ENCODE peak calls at places on chromosomes 3 and 15, in four cellular contexts. T is upper lobe of right lung, Z is astrocyte of the cerebellum, P is left ventricle myocardium inferior. N is an unnamed sample.

GRCh38 chr3:184774996-184775715 is 36.8 kb upstream of the VPS8 start:
- DNase-seq in T (peak), Z (no peak), P (no peak), N (no peak)

GRCh38 chr15:88574646-88575045 is 28.2 kb upstream of the DET1 start:
- DNase-seq in T (no peak), Z (no peak), P (no peak), N (no peak)

GRCh38 chr3:24160424-24160823 is 215.3 kb downstream of the NR1D2 start:
- DNase-seq in T (no peak), Z (peak), P (no peak), N (no peak)

GRCh38 chr3:190003730-190004129 is 117.0 kb downstream of the P3H2 start:
- DNase-seq in T (no peak), Z (peak), P (no peak), N (no peak)

GRCh38 chr3:192275741-192276355 is 451.5 kb downstream of the FGF12 start:
- DNase-seq in T (no peak), Z (no peak), P (no peak), N (no peak)

GRCh38 chr3:171028779-171029232 is 2.3 kb upstream of the SLC2A2 start:
- DNase-seq in T (no peak), Z (peak), P (no peak), N (no peak)

GRCh38 chr3:125110876-125111480 is 55.2 kb upstream of the HEG1 start:
- DNase-seq in T (no peak), Z (no peak), P (no peak), N (no peak)

GRCh38 chr3:28406241-28406640 is 57.6 kb upstream of the AZI2 start:
- DNase-seq in T (no peak), Z (no peak), P (no peak), N (no peak)

GRCh38 chr3:46812237-46812791 is 50.9 kb downstream of the MYL3 start:
- DNase-seq in T (peak), Z (no peak), P (peak), N (peak)

GRCh38 chr3:72639736-72640135 is 208.5 kb downstream of the SHQ1 start:
- DNase-seq in T (no peak), Z (no peak), P (no peak), N (no peak)

GRCh38 chr3:157767602-157768001 is 264.4 kb upstream of the VEPH1 start:
- DNase-seq in T (no peak), Z (no peak), P (no peak), N (no peak)

GRCh38 chr3:128508852-128509251 is 15.9 kb upstream of the GATA2 start:
- DNase-seq in T (no peak), Z (no peak), P (no peak), N (no peak)

GRCh38 chr15:84398763-84399701 is 163.5 kb downstream of the GOLGA6L4 start:
- DNase-seq in T (peak), Z (no peak), P (no peak), N (no peak)

GRCh38 chr3:189361103-189361835 is 189.5 kb downstream of the TPRG1 start:
- DNase-seq in T (no peak), Z (no peak), P (no peak), N (no peak)

GRCh38 chr3:161991901-161992300 is 495.3 kb downstream of the OTOL1 start:
- DNase-seq in T (no peak), Z (no peak), P (no peak), N (no peak)

GRCh38 chr15:40755821-40756220 is 767 bp upstream of the RMDN3 start:
- DNase-seq in T (no peak), Z (no peak), P (no peak), N (no peak)

GRCh38 chr3:170476291-170476690 is 57.6 kb downstream of the CLDN11 start:
- DNase-seq in T (no peak), Z (no peak), P (no peak), N (no peak)

GRCh38 chr3:171309906-171310359 is 150.3 kb downstream of the TNIK start:
- DNase-seq in T (no peak), Z (no peak), P (no peak), N (no peak)

GRCh38 chr3:142888484-142889262 is at the start of gene PCOLCE2:
- DNase-seq in T (peak), Z (no peak), P (peak), N (peak)

GRCh38 chr15:45690581-45691260 is 55.9 kb downstream of the SQOR start:
- DNase-seq in T (no peak), Z (no peak), P (no peak), N (no peak)

GRCh38 chr3:123705886-123706285 is 121.0 kb upstream of the HACD2 start:
- DNase-seq in T (no peak), Z (no peak), P (no peak), N (no peak)

GRCh38 chr3:123696796-123697195 is 111.9 kb upstream of the HACD2 start:
- DNase-seq in T (no peak), Z (no peak), P (no peak), N (no peak)

GRCh38 chr3:123698813-123699212 is 114.0 kb upstream of the HACD2 start:
- DNase-seq in T (no peak), Z (no peak), P (no peak), N (no peak)

GRCh38 chr3:123702720-123703119 is 117.9 kb upstream of the HACD2 start:
- DNase-seq in T (no peak), Z (no peak), P (no peak), N (no peak)

DNA sequence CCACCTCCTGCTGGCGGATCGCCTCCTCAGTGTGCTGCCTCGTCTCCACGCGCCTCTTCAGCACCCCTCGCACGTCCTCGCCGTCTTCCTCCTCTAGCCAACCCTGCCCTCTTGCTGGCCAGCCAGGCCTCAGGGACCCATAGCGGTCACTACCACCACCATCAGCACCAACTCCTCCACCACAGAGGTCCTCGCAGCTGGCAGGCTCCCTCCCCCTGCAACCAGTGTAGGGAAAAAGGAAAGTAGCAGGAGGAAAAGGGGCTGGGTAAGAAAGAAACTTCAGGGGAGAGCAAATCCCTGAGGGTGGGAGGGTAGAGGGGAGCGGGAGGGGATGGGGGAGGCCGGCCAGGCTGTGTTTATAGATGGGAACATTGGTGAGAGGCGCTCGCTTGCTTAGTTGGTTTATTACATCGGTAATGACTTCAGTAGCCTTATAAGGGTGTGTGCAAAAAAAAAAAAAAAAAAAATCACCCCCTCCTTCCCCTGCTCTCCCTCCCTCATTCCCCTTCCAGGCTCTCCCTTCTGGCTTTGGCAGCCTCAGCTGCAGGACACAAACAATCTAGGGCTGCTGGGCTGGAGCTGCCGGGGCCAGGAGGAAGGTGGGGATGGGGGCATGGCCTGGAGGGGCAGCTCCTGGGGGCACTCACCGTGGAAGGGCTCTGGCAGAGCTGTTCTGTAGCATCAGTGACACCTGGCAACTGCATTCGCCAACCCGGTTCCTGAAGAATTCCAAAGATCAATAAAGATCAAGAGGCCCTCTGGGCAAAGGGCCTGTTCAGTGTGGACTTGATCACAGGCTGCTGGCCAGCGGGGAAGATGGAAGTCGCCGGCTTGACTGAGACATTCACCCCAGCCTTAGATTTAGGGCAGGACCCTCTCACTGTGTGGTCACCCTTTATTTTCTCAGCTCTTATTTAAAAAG is 116.2 kb upstream of the HACD2 start:
- DNase-seq in T (no peak), Z (no peak), P (no peak), N (no peak)
- H3K4me3 ChIP-seq in T (peak), Z (no peak), P (peak), N (no peak)

DNA sequence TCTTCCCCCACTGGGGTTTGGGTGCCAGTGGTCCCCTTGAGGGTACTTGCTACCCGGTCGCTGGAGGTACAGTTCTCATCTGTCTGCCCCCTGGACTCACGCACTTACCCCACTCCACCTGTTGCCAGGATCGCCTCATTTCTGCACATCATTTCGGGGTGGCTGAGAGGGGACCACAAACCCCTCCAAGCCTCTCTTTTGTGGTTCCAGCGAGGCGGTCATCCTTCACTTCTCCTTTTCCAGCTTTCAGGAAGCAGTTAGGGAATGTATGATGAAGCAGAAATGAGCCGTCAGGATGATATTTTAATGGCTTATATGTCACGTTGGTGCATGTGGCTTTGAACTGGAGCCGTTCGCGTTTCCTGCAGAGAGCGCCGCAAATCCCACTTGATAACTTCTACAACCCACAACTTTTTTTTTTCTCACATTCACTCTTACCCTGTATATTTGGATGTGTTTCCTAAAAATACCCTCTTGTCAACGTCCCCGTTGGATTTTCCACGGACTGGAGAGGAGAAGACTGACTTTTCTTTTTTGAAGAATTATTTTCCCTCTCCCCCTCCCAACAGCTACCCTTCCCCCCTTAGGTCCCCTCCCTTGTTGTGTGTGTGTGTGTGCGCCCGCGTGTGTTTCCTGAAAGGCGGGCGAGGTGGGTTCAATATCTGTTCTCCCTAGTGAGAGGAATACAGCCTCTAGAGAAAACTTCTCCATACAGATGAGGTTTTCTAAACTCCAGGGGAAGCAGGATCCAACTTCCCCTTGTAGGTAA is at the start of gene ZIC4:
- DNase-seq in T (no peak), Z (no peak), P (no peak), N (no peak)
- H3K4me3 ChIP-seq in T (no peak), Z (peak), P (no peak), N (no peak)

DNA sequence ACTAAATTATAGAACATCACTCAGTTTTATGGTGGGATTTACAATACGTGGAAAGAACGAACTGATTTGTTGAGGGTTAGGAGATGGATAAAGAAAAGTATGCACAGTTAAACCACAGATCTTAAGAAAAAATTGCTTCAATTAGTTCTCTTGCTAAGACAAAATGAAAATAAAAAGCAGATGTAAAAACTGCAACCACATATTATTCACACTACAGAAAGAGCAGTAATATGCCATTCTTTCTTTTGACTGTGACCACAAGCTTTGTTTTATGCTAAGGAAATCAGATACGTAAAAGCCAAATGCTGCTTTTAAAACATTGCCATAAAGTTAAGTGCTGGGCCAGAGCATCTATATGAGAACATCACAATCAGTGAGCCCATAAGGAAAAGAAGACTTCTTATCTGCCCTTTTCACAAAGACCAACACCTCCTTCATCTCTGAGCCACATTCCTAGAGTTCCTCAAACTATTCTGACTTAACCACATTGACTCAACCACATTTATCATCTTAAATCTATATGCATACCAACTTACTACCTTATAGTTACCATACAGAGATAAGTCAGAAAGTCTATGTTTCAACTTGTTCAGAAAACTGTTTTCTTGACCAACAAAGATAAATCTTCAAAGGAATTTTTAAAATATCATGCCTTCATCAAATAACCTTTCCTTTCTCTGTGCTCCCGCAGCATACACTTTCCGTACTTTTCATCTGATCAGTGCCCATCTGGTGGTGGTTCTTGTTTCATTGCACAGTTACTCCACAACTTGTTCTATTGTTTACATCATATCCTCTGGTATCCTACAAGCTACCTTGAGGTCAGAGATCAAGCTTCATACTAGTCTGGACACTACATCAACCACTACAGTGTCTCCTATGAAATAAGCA is 61.7 kb downstream of the FSIP1 start:
- DNase-seq in T (no peak), Z (peak), P (no peak), N (no peak)
- H3K4me3 ChIP-seq in T (no peak), Z (no peak), P (no peak), N (no peak)

GRCh38 chr3:173398111-173398479 is 551 bp downstream of the NLGN1 start:
- DNase-seq in T (no peak), Z (peak), P (no peak), N (no peak)
- H3K4me3 ChIP-seq in T (peak), Z (peak), P (peak), N (no peak)

DNA sequence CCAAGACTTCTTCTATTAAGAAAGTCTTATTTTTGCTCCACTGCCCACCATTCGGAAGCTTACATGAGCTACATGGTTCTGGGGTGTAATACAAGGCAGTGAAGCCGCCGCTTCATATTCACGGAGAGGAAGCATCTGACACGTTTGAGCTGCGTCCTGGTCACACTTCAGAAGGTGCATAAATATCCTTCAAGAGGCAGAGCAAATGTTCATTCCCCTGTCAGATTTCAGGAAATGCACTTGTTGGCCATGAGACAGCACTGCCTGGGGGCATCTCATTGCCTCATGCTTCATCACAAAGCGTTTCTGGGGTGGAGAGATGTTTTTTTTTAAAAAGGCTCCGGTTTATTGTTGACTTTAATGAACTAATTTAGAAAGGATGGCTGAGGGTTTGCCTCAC is 119.9 kb downstream of the CADPS start:
- DNase-seq in T (no peak), Z (no peak), P (no peak), N (no peak)
- H3K4me3 ChIP-seq in T (no peak), Z (no peak), P (no peak), N (no peak)

GRCh38 chr3:183687705-183688104 is 9.9 kb upstream of the YEATS2 start:
- DNase-seq in T (no peak), Z (no peak), P (no peak), N (no peak)
- H3K4me3 ChIP-seq in T (no peak), Z (no peak), P (no peak), N (no peak)

GRCh38 chr15:57376695-57377477 is 581 bp downstream of the CGNL1 start:
- DNase-seq in T (peak), Z (no peak), P (peak), N (no peak)
- H3K4me3 ChIP-seq in T (peak), Z (peak), P (peak), N (no peak)